ENCODE peak calls at places on chromosomes 13 and 19, in eight cellular contexts. Y is sigmoid colon; N is right atrium auricular region; T is Peyer's patch; O is CD8-positive, alpha-beta memory T cell; L is lower lobe of right lung; P is naive thymus-derived CD4-positive, alpha-beta T cell; X is upper lobe of right lung. C is an unnamed sample. For H3K4me1, the result is how much of the 10 kb centered on the place peaks cover.

GRCh38 chr19:46766569-46767317 is 20.5 kb upstream of the STRN4 start:
- DNase-seq in Y (peak), X (no peak), N (no peak), P (peak), T (peak), L (peak), O (peak), C (no peak)

GRCh38 chr19:5967994-5968430 is 9.9 kb downstream of the RANBP3 start:
- DNase-seq in N (no peak), T (peak), P (peak), L (peak), O (peak), X (no peak), Y (peak), C (peak)

GRCh38 chr19:24000656-24001055 is 86.0 kb downstream of the ZNF726 start:
- DNase-seq in O (no peak), N (no peak), Y (no peak), P (no peak), L (no peak), T (no peak), X (no peak), C (no peak)

GRCh38 chr13:31595568-31595967 is 143.8 kb upstream of the RXFP2 start:
- DNase-seq in Y (no peak), L (no peak), P (no peak), O (no peak), T (no peak), X (no peak), N (no peak), C (no peak)

GRCh38 chr13:111926501-111927180 is 140.3 kb upstream of the SOX1 start:
- DNase-seq in N (no peak), T (no peak), P (no peak), X (peak), L (no peak), Y (no peak), O (no peak), C (no peak)

GRCh38 chr19:5065717-5066116 is 96.8 kb downstream of the KDM4B start:
- DNase-seq in O (no peak), Y (no peak), X (no peak), T (no peak), L (no peak), P (no peak), N (no peak), C (no peak)

GRCh38 chr13:20702945-20703784 is at the start of gene IL17D:
- DNase-seq in X (peak), O (peak), L (peak), Y (no peak), P (peak), T (no peak), N (no peak), C (no peak)

GRCh38 chr19:40633207-40633606 is 32.0 kb downstream of the LTBP4 start:
- DNase-seq in P (no peak), O (no peak), X (no peak), L (no peak), Y (no peak), T (no peak), N (no peak), C (no peak)

GRCh38 chr13:95948646-95949045 is 104.6 kb downstream of the UGGT2 start:
- DNase-seq in O (no peak), L (no peak), Y (no peak), T (no peak), N (no peak), X (no peak), P (no peak), C (no peak)

DNA sequence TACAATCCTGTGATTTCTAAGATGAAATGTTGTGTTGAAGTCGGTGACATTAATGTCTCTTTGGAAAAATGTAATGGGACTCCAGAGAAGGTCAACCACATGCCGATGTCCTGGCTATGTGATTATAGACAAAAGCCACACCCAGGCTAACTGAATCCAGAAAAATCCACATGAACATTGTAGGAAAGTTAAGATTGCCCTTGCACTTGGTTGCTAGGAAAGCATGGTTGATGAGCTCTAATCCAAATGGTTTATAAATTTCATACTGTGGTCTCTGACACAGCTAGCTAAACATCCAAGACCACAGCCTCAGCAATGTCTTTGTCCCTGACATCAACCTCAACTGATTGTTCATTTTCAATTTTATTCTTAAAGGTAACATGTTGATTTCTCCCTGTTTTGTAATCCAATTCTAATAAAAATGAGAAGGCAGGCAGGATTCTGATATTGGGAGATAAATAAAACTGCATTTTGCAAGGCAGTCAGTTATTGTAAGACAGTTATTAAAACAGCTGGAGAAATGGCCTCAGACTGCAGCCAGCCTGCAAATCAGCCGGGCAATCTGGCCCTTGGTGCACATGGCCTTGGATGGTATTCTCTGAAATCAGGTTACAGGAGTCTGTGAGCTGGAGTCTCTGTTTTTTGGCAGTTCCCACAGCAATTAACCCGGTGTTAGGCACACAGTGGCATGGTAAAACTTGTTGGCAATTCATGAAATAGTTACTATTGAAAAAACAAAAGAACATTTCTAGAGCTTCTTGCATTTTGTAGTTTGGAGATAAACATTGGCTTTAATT is 93.9 kb downstream of the STARD13 start:
- DNase-seq in L (no peak), P (no peak), N (no peak), Y (no peak), X (no peak), O (no peak), T (no peak), C (peak)
- H3K4me1 ChIP-seq in L (half or more), P (under half), N (half or more), Y (half or more), X (under half), O (under half), T (under half), C (half or more)

GRCh38 chr19:38658462-38659306 is 11.2 kb downstream of the ACTN4 start:
- DNase-seq in O (no peak), L (no peak), X (no peak), Y (peak), P (no peak), N (no peak), T (no peak), C (peak)
- H3K4me1 ChIP-seq in O (half or more), L (half or more), X (half or more), Y (half or more), P (half or more), N (half or more), T (under half), C (half or more)

GRCh38 chr19:14673088-14673487 is 1.6 kb downstream of the ADGRE3 start:
- DNase-seq in Y (no peak), O (no peak), P (no peak), L (no peak), N (no peak), X (no peak), T (no peak), C (no peak)

GRCh38 chr19:14676762-14677161 is 2.1 kb upstream of the ADGRE3 start:
- DNase-seq in L (no peak), P (no peak), O (peak), T (no peak), X (no peak), Y (no peak), N (no peak), C (no peak)

GRCh38 chr19:14672043-14672872 is 2.4 kb downstream of the ADGRE3 start:
- DNase-seq in N (no peak), O (peak), T (no peak), L (no peak), Y (no peak), X (no peak), P (no peak), C (no peak)

GRCh38 chr19:14677464-14677863 is 2.8 kb upstream of the ADGRE3 start:
- DNase-seq in X (no peak), Y (no peak), O (peak), P (no peak), T (no peak), L (no peak), N (no peak), C (no peak)

DNA sequence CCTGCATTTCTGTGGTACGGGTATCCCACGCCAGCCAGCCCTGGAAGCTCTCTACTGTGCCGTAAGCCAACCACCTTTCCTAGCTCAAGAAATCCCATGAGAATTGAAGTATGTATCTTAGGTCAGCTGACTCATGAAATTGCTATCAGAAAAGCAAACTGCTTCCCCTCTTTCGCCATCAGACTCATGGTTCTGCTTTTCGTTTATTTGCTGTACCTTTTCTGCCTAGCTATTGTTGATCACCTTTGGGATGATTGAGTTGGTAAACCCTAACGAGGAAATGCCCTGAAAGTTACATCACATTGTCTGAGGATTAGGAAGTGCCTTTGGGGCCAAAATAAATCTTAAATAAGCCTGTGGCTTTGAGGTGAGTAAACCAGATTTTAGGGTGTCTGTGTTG is at the start of gene ADGRE3:
- DNase-seq in O (peak), N (no peak), Y (no peak), X (no peak), P (no peak), L (no peak), T (no peak), C (no peak)
- H3K4me1 ChIP-seq in O (under half), N (under half), Y (under half), X (under half), P (under half), L (under half), T (under half), C (under half)

DNA sequence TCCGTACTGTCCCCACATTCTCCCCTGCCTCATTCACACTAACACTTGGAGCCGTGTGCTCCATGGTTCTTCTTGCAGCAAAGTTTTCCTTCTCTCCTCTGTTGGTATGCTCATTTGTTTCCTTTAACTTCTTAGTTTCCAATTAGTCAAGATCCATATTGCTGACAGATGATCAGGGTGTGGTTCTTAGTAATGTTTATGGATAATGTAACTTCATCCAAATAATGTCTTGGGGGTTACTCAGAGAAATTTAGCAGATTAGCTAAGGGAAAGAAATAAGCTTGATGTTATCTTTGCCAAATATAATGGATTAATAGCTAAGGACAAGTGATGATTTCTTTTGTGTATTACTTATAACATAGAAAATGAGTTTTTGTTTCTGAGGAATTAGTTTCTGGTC is 174.4 kb downstream of the NUFIP1 start:
- DNase-seq in L (no peak), Y (no peak), X (no peak), P (no peak), N (no peak), T (no peak), O (no peak), C (no peak)
- H3K4me1 ChIP-seq in L (under half), Y (under half), X (under half), P (under half), N (under half), T (under half), O (under half), C (under half)

GRCh38 chr13:48404952-48405351 is 8.0 kb downstream of the LPAR6 start:
- DNase-seq in Y (no peak), P (no peak), O (no peak), X (no peak), L (no peak), N (no peak), T (no peak), C (no peak)

GRCh38 chr13:48402325-48402962 is 10.5 kb downstream of the LPAR6 start:
- DNase-seq in X (no peak), Y (no peak), N (no peak), P (no peak), O (no peak), T (no peak), L (no peak), C (no peak)

GRCh38 chr13:48405865-48406264 is 7.0 kb downstream of the LPAR6 start:
- DNase-seq in O (no peak), Y (no peak), N (no peak), P (no peak), X (no peak), T (no peak), L (no peak), C (no peak)

GRCh38 chr13:48403151-48403631 is 9.7 kb downstream of the LPAR6 start:
- DNase-seq in N (no peak), X (no peak), T (no peak), P (peak), L (no peak), O (peak), Y (no peak), C (no peak)

GRCh38 chr13:48403929-48404328 is 9.0 kb downstream of the LPAR6 start:
- DNase-seq in L (no peak), N (no peak), O (no peak), P (no peak), T (no peak), Y (no peak), X (no peak), C (no peak)
- H3K4me1 ChIP-seq in L (half or more), N (under half), O (half or more), P (under half), T (under half), Y (under half), X (under half), C (under half)

GRCh38 chr19:35744688-35745327 is 410 bp downstream of the U2AF1L4 start:
- DNase-seq in T (peak), O (peak), X (peak), L (peak), N (peak), P (peak), Y (peak), C (peak)
- H3K4me1 ChIP-seq in T (under half), O (half or more), X (under half), L (half or more), N (half or more), P (under half), Y (under half), C (under half)

GRCh38 chr13:35479223-35479536 is 2.7 kb upstream of the MAB21L1 start:
- DNase-seq in L (no peak), O (no peak), T (no peak), P (no peak), Y (no peak), N (no peak), X (no peak), C (no peak)
- H3K4me1 ChIP-seq in L (under half), O (under half), T (under half), P (under half), Y (under half), N (under half), X (under half), C (under half)

C was measured in SJSA1.